ENCODE peak calls at places on chromosomes 11 and 22, in seven cellular contexts. One of them, this sample, is unnamed.

GRCh38 chr11:128772814-128773213 is 78.9 kb downstream of the FLI1 start:
- DNase-seq in stomach: peak
- DNase-seq in ovary: no peak
- DNase-seq in suprapubic skin: peak
- DNase-seq in testis: no peak
- DNase-seq in breast epithelium: no peak
- DNase-seq in gastrocnemius medialis: no peak
- DNase-seq in this sample: peak

GRCh38 chr11:128692750-128693578 is 908 bp upstream of the FLI1 start:
- DNase-seq in suprapubic skin: no peak
- DNase-seq in testis: no peak
- DNase-seq in breast epithelium: no peak
- DNase-seq in stomach: no peak
- DNase-seq in gastrocnemius medialis: no peak
- DNase-seq in ovary: no peak
- DNase-seq in this sample: peak

GRCh38 chr22:20565079-20565734 is 57.8 kb downstream of the MED15 start:
- DNase-seq in stomach: no peak
- DNase-seq in testis: no peak
- DNase-seq in gastrocnemius medialis: peak
- DNase-seq in suprapubic skin: no peak
- DNase-seq in breast epithelium: no peak
- DNase-seq in ovary: no peak
- DNase-seq in this sample: no peak

GRCh38 chr11:116420770-116421528 is 351.8 kb downstream of the BUD13 start:
- DNase-seq in breast epithelium: no peak
- DNase-seq in suprapubic skin: no peak
- DNase-seq in ovary: no peak
- DNase-seq in testis: peak
- DNase-seq in stomach: peak
- DNase-seq in gastrocnemius medialis: no peak
- DNase-seq in this sample: no peak

GRCh38 chr22:47439643-47440265 is 677.3 kb downstream of the TBC1D22A start:
- DNase-seq in stomach: no peak
- DNase-seq in ovary: no peak
- DNase-seq in testis: no peak
- DNase-seq in gastrocnemius medialis: no peak
- DNase-seq in suprapubic skin: no peak
- DNase-seq in breast epithelium: no peak
- DNase-seq in this sample: no peak

GRCh38 chr11:61133956-61134662 is 27.1 kb downstream of the VPS37C start:
- DNase-seq in breast epithelium: no peak
- DNase-seq in ovary: no peak
- DNase-seq in stomach: no peak
- DNase-seq in suprapubic skin: no peak
- DNase-seq in gastrocnemius medialis: no peak
- DNase-seq in testis: no peak
- DNase-seq in this sample: no peak

GRCh38 chr11:35005156-35005780 is 88.8 kb downstream of the PDHX start:
- DNase-seq in stomach: peak
- DNase-seq in suprapubic skin: no peak
- DNase-seq in gastrocnemius medialis: no peak
- DNase-seq in ovary: no peak
- DNase-seq in breast epithelium: no peak
- DNase-seq in testis: no peak
- DNase-seq in this sample: no peak

GRCh38 chr22:37065149-37065548 is 13.6 kb downstream of the KCTD17 start:
- DNase-seq in ovary: no peak
- DNase-seq in breast epithelium: no peak
- DNase-seq in suprapubic skin: no peak
- DNase-seq in stomach: no peak
- DNase-seq in gastrocnemius medialis: no peak
- DNase-seq in testis: no peak
- DNase-seq in this sample: no peak

GRCh38 chr22:49564054-49564453 is 263.6 kb downstream of the BRD1 start:
- DNase-seq in testis: no peak
- DNase-seq in gastrocnemius medialis: no peak
- DNase-seq in suprapubic skin: peak
- DNase-seq in breast epithelium: no peak
- DNase-seq in ovary: no peak
- DNase-seq in stomach: no peak
- DNase-seq in this sample: no peak

GRCh38 chr11:102260241-102260640 is 57.0 kb upstream of the BIRC3 start:
- DNase-seq in ovary: no peak
- DNase-seq in suprapubic skin: no peak
- DNase-seq in gastrocnemius medialis: no peak
- DNase-seq in testis: no peak
- DNase-seq in stomach: no peak
- DNase-seq in breast epithelium: no peak
- DNase-seq in this sample: no peak

GRCh38 chr22:46055176-46055850 is 78.4 kb upstream of the WNT7B start:
- DNase-seq in suprapubic skin: peak
- DNase-seq in gastrocnemius medialis: peak
- DNase-seq in stomach: peak
- DNase-seq in testis: peak
- DNase-seq in ovary: peak
- DNase-seq in breast epithelium: peak
- DNase-seq in this sample: peak

GRCh38 chr11:45285931-45286632 is at the start of gene SYT13:
- DNase-seq in stomach: peak
- DNase-seq in testis: peak
- DNase-seq in gastrocnemius medialis: no peak
- DNase-seq in breast epithelium: no peak
- DNase-seq in suprapubic skin: no peak
- DNase-seq in ovary: no peak
- DNase-seq in this sample: no peak

GRCh38 chr22:31870890-31871289 is 73.4 kb upstream of the YWHAH start:
- DNase-seq in stomach: no peak
- DNase-seq in gastrocnemius medialis: no peak
- DNase-seq in breast epithelium: no peak
- DNase-seq in suprapubic skin: no peak
- DNase-seq in ovary: no peak
- DNase-seq in testis: no peak
- DNase-seq in this sample: no peak

DNA sequence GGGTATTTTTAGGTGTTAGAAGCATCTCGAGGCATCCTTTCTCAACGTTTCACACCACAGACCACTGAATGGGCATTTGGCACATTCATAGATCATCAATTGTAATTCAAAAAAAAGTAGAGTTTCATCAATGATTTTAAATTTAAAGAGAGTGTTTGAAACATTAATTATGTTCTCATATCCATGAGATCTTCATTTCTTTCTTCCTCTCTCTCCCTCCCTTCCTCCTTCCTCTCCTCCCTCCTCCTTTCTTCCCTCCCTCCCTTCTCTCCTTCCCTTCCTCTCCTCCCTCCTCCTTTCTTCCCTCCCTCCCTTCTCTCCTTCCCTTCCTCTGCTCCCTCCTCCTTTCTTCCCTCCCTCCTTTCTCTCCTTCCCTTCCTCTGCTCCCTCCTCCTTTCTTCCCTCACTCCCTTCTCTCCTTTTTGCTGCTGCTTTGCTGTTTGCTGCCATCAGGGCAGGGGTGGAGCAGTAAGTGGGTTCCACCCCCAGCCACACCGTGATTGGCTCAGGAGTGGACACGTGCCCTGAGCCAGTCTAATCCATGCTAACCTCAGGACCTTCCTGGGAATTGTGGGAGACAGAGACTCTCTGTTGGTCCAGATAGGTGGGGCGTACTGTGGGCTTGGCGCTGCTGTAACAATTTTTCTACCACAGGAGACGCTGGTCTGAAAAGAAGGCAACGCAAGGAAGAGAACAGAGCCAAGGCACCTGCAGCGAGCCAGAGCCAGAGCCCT is 33.8 kb upstream of the APOBEC3A start:
- DNase-seq in gastrocnemius medialis: peak
- DNase-seq in breast epithelium: peak
- DNase-seq in suprapubic skin: no peak
- DNase-seq in testis: peak
- DNase-seq in stomach: peak
- DNase-seq in ovary: peak
- DNase-seq in this sample: peak
- TF ChIP-seq POLR2A in gastrocnemius medialis: peak
- TF ChIP-seq POLR2A in breast epithelium: no peak
- TF ChIP-seq POLR2A in suprapubic skin: no peak
- TF ChIP-seq POLR2A in testis: no peak
- TF ChIP-seq POLR2A in stomach: no peak
- TF ChIP-seq POLR2A in ovary: no peak
- TF ChIP-seq POLR2A in this sample: no peak

DNA sequence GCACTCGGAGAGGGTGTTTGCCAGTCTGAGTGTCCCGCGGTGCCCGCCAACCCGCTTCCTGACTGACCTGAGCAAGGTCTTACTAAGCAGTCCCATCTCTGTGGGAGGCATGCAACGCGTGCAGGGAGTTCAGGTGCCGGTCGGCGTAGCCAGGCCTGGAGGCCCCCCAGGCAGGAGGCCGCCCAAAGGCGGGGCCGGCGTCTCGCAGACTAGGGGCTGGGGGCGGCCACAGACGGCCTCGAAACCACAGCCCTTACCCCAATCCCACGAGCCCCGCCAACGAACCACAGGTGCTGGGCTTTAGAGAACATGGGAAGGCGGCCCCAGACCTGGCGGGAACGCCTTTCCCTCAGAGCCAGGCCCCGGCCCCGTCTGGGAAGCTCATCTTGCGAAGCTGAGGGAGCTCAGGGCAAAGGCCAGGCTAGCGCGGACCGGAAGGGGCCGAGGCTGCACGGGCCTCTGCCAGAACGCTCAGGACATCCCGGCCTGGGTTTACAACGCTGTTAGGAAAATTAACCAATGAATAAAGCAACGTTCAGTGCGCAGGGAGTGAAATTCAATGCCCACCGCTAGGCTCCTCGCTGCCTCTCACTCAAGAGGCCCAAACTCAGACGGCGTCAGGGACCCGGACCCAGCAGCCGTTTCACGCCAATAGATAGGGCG is 2.1 kb upstream of the MTFP1 start:
- DNase-seq in suprapubic skin: peak
- DNase-seq in testis: peak
- DNase-seq in breast epithelium: peak
- DNase-seq in gastrocnemius medialis: no peak
- DNase-seq in ovary: no peak
- DNase-seq in stomach: no peak
- DNase-seq in this sample: peak
- TF ChIP-seq POLR2A in suprapubic skin: peak
- TF ChIP-seq POLR2A in testis: peak
- TF ChIP-seq POLR2A in breast epithelium: peak
- TF ChIP-seq POLR2A in gastrocnemius medialis: peak
- TF ChIP-seq POLR2A in ovary: peak
- TF ChIP-seq POLR2A in stomach: no peak
- TF ChIP-seq POLR2A in this sample: no peak

GRCh38 chr22:24591286-24591830 is 1.5 kb downstream of the LRRC75B start:
- DNase-seq in stomach: no peak
- DNase-seq in ovary: no peak
- DNase-seq in testis: no peak
- DNase-seq in suprapubic skin: no peak
- DNase-seq in breast epithelium: no peak
- DNase-seq in gastrocnemius medialis: no peak
- DNase-seq in this sample: no peak

GRCh38 chr22:24592144-24592845 is 578 bp downstream of the LRRC75B start:
- DNase-seq in stomach: no peak
- DNase-seq in ovary: peak
- DNase-seq in testis: peak
- DNase-seq in gastrocnemius medialis: no peak
- DNase-seq in breast epithelium: no peak
- DNase-seq in suprapubic skin: no peak
- DNase-seq in this sample: no peak

GRCh38 chr22:24593810-24594568 is 1.1 kb upstream of the LRRC75B start:
- DNase-seq in testis: no peak
- DNase-seq in stomach: no peak
- DNase-seq in suprapubic skin: no peak
- DNase-seq in ovary: no peak
- DNase-seq in breast epithelium: no peak
- DNase-seq in gastrocnemius medialis: no peak
- DNase-seq in this sample: no peak

GRCh38 chr22:24594569-24595120 is 1.8 kb upstream of the LRRC75B start:
- DNase-seq in ovary: no peak
- DNase-seq in suprapubic skin: no peak
- DNase-seq in breast epithelium: peak
- DNase-seq in testis: no peak
- DNase-seq in gastrocnemius medialis: no peak
- DNase-seq in stomach: peak
- DNase-seq in this sample: no peak

DNA sequence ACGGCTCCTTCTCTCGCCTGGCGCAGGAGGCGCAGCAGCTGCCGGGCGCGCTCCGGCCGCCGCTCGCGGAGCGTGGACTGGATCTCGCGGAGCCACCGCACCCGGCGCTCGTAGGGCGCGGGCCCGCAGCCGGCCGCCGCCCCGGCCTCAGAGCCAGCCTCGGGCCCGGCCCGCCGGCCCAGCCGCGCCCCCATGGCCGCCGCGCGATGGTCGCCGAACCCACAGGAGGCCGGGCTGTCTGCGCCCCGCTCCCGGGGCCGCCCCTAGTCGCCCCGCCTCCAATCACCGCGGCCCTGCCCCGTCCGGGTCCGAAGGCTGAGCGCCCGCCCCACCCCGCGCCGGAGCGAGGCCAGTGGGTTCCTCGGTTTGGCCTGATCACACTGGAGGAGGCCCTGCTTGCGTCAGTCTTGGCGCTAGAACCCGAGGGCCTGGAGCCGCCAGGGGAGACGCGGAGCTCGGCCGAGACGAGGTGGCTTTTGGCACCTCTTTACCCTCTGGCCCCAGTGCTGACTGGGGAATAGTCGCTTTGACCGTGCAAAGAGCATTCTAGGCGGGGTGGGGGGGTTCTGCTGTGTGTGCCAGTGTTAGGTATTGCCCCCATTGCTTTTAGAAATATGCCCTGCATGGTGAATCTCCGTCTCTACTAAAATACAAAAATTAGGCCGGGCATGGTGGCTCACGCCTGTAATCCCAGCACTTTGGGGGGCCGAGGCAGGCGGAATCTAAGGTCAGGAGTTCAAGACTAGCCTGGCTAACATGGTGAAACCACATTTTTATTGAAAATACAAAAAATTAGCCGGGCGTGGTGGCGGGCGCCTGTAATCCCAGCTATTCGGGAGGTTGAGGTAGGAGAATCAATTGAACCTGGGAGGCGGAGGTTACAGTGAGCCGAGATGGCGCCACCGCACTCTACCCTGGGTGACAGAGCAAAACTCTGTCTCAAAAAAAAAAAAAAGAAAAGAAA is at the start of gene LRRC75B:
- DNase-seq in breast epithelium: peak
- DNase-seq in stomach: peak
- DNase-seq in suprapubic skin: peak
- DNase-seq in ovary: peak
- DNase-seq in testis: peak
- DNase-seq in gastrocnemius medialis: peak
- DNase-seq in this sample: peak
- TF ChIP-seq POLR2A in breast epithelium: no peak
- TF ChIP-seq POLR2A in stomach: no peak
- TF ChIP-seq POLR2A in suprapubic skin: no peak
- TF ChIP-seq POLR2A in ovary: no peak
- TF ChIP-seq POLR2A in testis: no peak
- TF ChIP-seq POLR2A in gastrocnemius medialis: peak
- TF ChIP-seq POLR2A in this sample: no peak

DNA sequence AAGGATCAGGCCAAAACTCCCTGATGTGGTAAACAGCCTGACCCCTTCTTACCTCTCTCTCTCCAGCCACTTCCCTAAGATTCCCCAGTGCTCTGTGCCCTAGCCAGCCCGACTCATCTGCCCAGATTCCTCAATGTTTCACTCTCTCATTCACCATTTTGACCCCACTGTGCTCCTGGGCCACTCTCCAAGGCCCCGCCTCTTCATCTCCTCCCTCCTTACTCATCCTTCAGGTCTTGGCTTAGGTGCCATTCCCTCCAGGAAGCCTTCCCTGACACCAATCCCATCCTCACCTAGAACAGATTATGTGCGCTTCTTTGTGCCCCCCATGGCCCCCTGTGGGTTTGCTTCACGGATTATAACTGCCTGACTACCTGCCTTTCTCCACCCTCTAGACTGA is 13.2 kb downstream of the SLC43A3 start:
- DNase-seq in gastrocnemius medialis: no peak
- DNase-seq in testis: no peak
- DNase-seq in ovary: no peak
- DNase-seq in suprapubic skin: no peak
- DNase-seq in breast epithelium: no peak
- DNase-seq in stomach: no peak
- DNase-seq in this sample: no peak
- TF ChIP-seq POLR2A in gastrocnemius medialis: no peak
- TF ChIP-seq POLR2A in testis: no peak
- TF ChIP-seq POLR2A in ovary: no peak
- TF ChIP-seq POLR2A in suprapubic skin: no peak
- TF ChIP-seq POLR2A in breast epithelium: no peak
- TF ChIP-seq POLR2A in stomach: no peak
- TF ChIP-seq POLR2A in this sample: no peak